ENCODE peak calls at places on chromosomes 12 and 14, in ten cellular contexts. A, P, H, Q, V, I, O, D, L and G are unnamed samples. For H3K4me1, the result is how much of the 10 kb centered on the place peaks cover.

GRCh38 chr12:131827961-131828534 is at the start of gene MMP17:
- DNase-seq in A (peak), P (no peak), H (peak), Q (no peak), V (no peak), I (no peak), O (no peak), D (no peak), L (no peak), G (no peak)

GRCh38 chr12:123105427-123105826 is 45.5 kb downstream of the PITPNM2 start:
- DNase-seq in A (no peak), P (no peak), H (no peak), Q (no peak), V (no peak), I (no peak), O (no peak), D (no peak), L (no peak), G (no peak)

GRCh38 chr14:68918612-68919011 is 60.5 kb downstream of the ACTN1 start:
- DNase-seq in A (no peak), P (no peak), H (no peak), Q (no peak), V (no peak), I (no peak), O (no peak), D (no peak), L (no peak), G (no peak)

GRCh38 chr12:126668538-126668937 is 1598.4 kb upstream of the TMEM132C start:
- DNase-seq in A (peak), P (no peak), H (peak), Q (no peak), V (no peak), I (no peak), O (no peak), D (no peak), L (no peak), G (peak)

GRCh38 chr12:79455314-79455713 is 235.4 kb downstream of the PAWR start:
- DNase-seq in A (no peak), P (no peak), H (peak), Q (no peak), V (no peak), I (no peak), O (no peak), D (no peak), L (no peak), G (no peak)

GRCh38 chr12:75315518-75315917 is 14.6 kb downstream of the CAPS2 start:
- DNase-seq in A (no peak), P (no peak), H (peak), Q (no peak), V (no peak), I (no peak), O (no peak), D (no peak), L (no peak), G (no peak)

GRCh38 chr14:41873379-41874034 is 266.8 kb downstream of the LRFN5 start:
- DNase-seq in A (no peak), P (no peak), H (peak), Q (no peak), V (no peak), I (no peak), O (no peak), D (no peak), L (no peak), G (no peak)

GRCh38 chr12:20194171-20194570 is 174.2 kb upstream of the PDE3A start:
- DNase-seq in A (no peak), P (no peak), H (peak), Q (no peak), V (no peak), I (no peak), O (no peak), D (no peak), L (no peak), G (no peak)

DNA sequence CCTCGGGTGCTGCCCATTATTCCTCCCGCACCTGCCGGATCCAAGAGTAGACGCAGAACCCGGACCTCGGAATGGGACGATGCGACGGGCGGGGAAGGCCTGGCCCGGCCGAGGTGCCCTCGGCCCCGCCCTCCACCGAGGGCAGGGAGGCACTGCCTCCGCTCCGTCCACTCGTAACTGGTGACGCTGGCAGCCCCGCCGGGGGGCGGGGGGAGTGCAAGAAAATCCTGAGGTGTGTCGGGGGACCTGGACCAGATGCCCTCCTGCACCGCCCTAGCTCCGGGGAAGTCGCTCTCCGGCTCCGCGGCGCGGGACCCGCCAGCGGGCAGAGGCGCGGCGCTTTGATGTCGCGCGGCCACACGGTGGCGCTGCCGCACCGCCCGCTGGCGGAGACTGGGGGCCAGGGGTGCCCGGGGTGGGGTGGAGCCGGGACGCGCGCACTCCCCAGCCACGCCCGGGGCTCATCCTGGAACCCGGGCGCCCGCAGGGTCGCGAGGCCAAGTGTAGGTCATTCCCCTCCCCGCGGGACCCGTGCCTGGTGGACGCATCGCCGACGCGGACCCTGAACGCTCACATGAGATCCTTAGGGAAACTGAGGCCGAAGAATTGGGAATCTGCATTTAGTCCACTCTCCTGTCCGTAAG is 202.8 kb downstream of the TTC8 start:
- DNase-seq in A (peak), P (peak), H (peak), Q (peak), V (peak), I (peak), O (peak), D (peak), L (peak), G (peak)
- TF ChIP-seq CTCF in A (peak), P (peak), H (peak), Q (peak), V (peak), I (peak), O (peak), D (peak), L (peak), G (peak)

GRCh38 chr12:49901026-49901425 is 2.7 kb downstream of the FAIM2 start:
- DNase-seq in A (no peak), P (no peak), H (no peak), Q (no peak), V (no peak), I (no peak), O (no peak), D (no peak), L (no peak), G (no peak)
- H3K4me1 ChIP-seq in A (under half), P (under half), H (under half), Q (under half), V (under half), I (under half), O (under half), D (under half), L (under half), G (under half)

GRCh38 chr14:100549834-100550625 is 37.2 kb downstream of the BEGAIN start:
- DNase-seq in A (no peak), P (no peak), H (no peak), Q (no peak), V (no peak), I (no peak), O (no peak), D (no peak), L (no peak), G (no peak)

GRCh38 chr14:100552524-100553125 is 34.6 kb downstream of the BEGAIN start:
- DNase-seq in A (no peak), P (no peak), H (no peak), Q (no peak), V (no peak), I (no peak), O (no peak), D (no peak), L (no peak), G (no peak)

GRCh38 chr14:100548939-100549338 is 38.3 kb downstream of the BEGAIN start:
- DNase-seq in A (no peak), P (no peak), H (no peak), Q (no peak), V (no peak), I (no peak), O (no peak), D (no peak), L (no peak), G (no peak)

GRCh38 chr14:100548295-100548655 is 38.9 kb downstream of the BEGAIN start:
- DNase-seq in A (no peak), P (no peak), H (no peak), Q (no peak), V (no peak), I (no peak), O (no peak), D (no peak), L (no peak), G (no peak)

DNA sequence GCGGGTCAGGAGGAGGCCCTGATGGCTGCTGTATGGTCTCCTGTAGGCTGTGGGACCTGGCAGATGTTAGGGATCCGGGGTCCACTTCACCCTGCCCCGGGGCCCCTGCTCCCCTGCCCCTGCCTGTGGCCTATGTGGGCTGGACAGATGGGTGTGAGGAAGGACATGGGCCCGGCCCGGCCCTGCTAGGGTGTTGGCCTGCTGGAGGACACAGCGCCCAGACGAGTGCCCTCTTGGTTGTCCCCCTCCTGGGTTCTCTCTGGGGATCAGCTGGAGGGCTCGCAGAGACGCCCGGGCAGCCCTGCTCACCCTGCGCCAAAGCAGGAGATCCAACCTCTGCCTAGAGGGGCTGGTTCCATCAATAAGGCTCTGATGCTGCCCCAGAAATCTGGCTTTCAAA is 36.2 kb downstream of the BEGAIN start:
- DNase-seq in A (no peak), P (no peak), H (no peak), Q (no peak), V (no peak), I (no peak), O (no peak), D (no peak), L (no peak), G (no peak)
- TF ChIP-seq CTCF in A (no peak), P (no peak), H (no peak), Q (no peak), V (no peak), I (no peak), O (no peak), D (no peak), L (no peak), G (no peak)

DNA sequence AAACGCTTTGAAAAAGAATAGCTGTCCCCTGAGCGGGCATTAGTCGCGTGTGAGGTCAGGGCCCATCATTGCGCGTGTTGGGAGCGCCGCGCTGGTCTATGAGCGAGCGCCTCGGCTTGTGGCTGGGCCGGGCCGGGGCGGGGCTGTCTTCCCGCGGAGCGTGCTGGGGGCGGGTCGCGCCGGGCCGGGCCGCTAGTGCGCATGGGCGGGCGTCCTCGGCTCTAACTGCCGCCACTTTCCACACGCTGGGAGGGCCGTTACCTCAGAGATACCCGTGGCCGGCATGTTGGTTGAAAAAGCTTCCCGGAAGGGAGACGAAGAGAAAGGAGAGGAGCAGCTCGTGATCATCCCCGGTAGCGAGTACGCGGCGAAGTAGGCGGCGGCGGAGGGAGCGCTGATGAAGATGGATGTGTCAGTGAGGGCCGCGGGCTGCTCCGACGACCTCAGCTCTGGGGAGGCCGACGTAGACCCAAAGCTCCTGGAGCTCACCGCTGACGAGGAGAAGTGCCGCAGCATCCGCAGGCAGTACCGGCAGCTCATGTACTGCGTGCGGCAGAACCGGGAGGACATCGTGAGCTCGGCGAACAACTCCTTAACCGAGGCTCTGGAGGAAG is at the start of gene EID3:
- DNase-seq in A (peak), P (peak), H (peak), Q (peak), V (peak), I (peak), O (no peak), D (peak), L (peak), G (no peak)
- H3K4me1 ChIP-seq in A (under half), P (half or more), H (under half), Q (half or more), V (under half), I (under half), O (under half), D (under half), L (half or more), G (under half)

GRCh38 chr14:50113381-50113811 is 3.0 kb downstream of the VCPKMT start:
- DNase-seq in A (no peak), P (no peak), H (no peak), Q (no peak), V (no peak), I (no peak), O (no peak), D (no peak), L (no peak), G (no peak)

GRCh38 chr14:50106178-50106577 is 10.2 kb downstream of the VCPKMT start:
- DNase-seq in A (no peak), P (no peak), H (no peak), Q (no peak), V (no peak), I (no peak), O (no peak), D (no peak), L (no peak), G (no peak)

GRCh38 chr14:50107850-50108249 is 8.5 kb downstream of the VCPKMT start:
- DNase-seq in A (no peak), P (no peak), H (no peak), Q (no peak), V (no peak), I (no peak), O (no peak), D (no peak), L (no peak), G (peak)

GRCh38 chr14:50110323-50111037 is 5.9 kb downstream of the VCPKMT start:
- DNase-seq in A (no peak), P (no peak), H (no peak), Q (no peak), V (no peak), I (no peak), O (no peak), D (no peak), L (no peak), G (no peak)

DNA sequence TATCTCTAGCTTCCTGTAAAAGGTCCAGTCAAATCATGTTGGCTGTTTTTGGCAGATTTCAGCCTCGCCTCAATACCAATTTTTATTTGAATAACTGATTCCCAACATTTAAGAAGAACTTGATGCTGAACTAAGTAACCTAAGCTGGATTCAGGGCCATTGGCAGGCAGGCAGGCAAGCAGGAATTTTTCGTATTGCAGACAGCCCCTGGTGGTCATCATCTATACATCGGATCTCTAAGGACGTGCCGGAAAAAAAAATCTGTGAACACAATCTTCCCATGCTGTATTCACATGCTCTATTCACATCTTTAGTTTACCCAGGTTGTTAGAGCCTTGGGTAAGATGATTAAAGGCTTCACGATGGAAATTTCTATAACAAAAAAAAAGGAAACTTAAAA is 7.0 kb downstream of the VCPKMT start:
- DNase-seq in A (no peak), P (no peak), H (peak), Q (no peak), V (no peak), I (no peak), O (peak), D (no peak), L (no peak), G (no peak)
- TF ChIP-seq CTCF in A (peak), P (no peak), H (no peak), Q (no peak), V (no peak), I (no peak), O (no peak), D (no peak), L (no peak), G (peak)

DNA sequence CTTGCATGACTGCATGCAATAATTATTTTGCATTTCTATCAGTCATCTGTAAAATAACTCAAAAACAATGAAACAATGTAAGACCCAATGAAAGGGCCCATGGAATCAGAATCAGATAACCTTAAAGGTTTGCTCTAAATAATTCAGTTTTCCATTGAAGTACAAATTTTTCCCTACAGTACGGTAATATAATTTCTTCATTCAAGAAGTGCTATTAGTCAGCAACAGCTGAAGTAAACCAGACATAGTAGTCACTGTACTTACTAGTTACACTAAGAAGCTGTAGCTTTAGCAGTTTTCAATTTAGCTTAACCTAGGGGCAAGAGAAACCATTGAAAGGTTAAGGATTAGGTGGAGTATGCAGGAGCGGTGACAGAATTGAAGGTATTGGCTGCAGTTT is 43.5 kb downstream of the BCAT1 start:
- DNase-seq in A (no peak), P (no peak), H (peak), Q (no peak), V (no peak), I (no peak), O (no peak), D (no peak), L (no peak), G (no peak)
- H3K4me1 ChIP-seq in A (under half), P (under half), H (under half), Q (under half), V (under half), I (under half), O (under half), D (under half), L (under half), G (under half)

GRCh38 chr14:35438910-35439713 is 34.6 kb upstream of the NFKBIA start:
- DNase-seq in A (no peak), P (no peak), H (no peak), Q (no peak), V (no peak), I (no peak), O (peak), D (no peak), L (no peak), G (no peak)
- TF ChIP-seq CTCF in A (peak), P (no peak), H (peak), Q (peak), V (no peak), I (no peak), O (peak), D (no peak), L (no peak), G (peak)

GRCh38 chr12:32134144-32134888 is 27.7 kb downstream of the BICD1 start:
- DNase-seq in A (peak), P (no peak), H (peak), Q (no peak), V (no peak), I (peak), O (no peak), D (no peak), L (no peak), G (no peak)

GRCh38 chr12:32135967-32136366 is 29.3 kb downstream of the BICD1 start:
- DNase-seq in A (no peak), P (no peak), H (no peak), Q (no peak), V (no peak), I (no peak), O (no peak), D (no peak), L (no peak), G (no peak)

GRCh38 chr12:32136404-32136803 is 29.8 kb downstream of the BICD1 start:
- DNase-seq in A (no peak), P (no peak), H (no peak), Q (no peak), V (no peak), I (no peak), O (no peak), D (no peak), L (no peak), G (no peak)

GRCh38 chr12:32140867-32141266 is 34.2 kb downstream of the BICD1 start:
- DNase-seq in A (no peak), P (no peak), H (no peak), Q (no peak), V (no peak), I (no peak), O (no peak), D (no peak), L (no peak), G (no peak)

DNA sequence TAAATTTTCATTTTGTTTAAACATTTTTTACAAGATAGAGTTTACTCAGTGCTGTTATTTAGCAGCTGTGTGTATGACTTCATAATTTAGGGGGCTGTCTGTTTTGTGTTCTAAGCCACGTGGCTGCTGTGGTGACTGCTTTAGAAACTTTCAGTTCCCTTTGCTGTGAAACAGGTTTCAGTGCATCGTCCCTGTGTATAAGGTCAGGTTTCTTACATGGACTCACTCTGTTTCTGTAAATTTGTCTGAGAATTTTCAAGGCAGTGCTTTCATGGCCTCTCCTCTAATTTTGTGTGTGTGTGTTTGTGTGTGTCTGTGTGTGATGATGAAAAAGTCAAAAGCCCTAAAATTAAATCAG is 32.4 kb downstream of the BICD1 start:
- DNase-seq in A (no peak), P (no peak), H (peak), Q (no peak), V (no peak), I (peak), O (no peak), D (no peak), L (no peak), G (no peak)
- H3K4me1 ChIP-seq in A (under half), P (under half), H (under half), Q (under half), V (under half), I (under half), O (under half), D (under half), L (under half), G (under half)